ENCODE peak calls at places on chromosomes 13 and 19, in seven cellular contexts. One of them, this sample, is unnamed.

GRCh38 chr19:57192064-57192395 is 730 bp downstream of the ZNF264 start:
- DNase-seq in cardiac fibroblast: peak
- DNase-seq in CD8-positive, alpha-beta T cell: no peak
- DNase-seq in activated CD4-positive, alpha-beta memory T cell treated with anti-CD3 and anti-CD28 coated beads, Interleukin-2, amount 10 ng/mL, durations not matched to agents 7 days and 5 days: no peak
- DNase-seq in AG04449: no peak
- DNase-seq in WERI-Rb-1: no peak
- DNase-seq in activated gamma-delta T cell treated with Interleukin-2 at 50 U/mL for 16 hours: no peak
- DNase-seq in this sample: no peak

GRCh38 chr19:47330466-47330869 is 1.5 kb upstream of the C5AR2 start:
- DNase-seq in cardiac fibroblast: peak
- DNase-seq in CD8-positive, alpha-beta T cell: no peak
- DNase-seq in activated CD4-positive, alpha-beta memory T cell treated with anti-CD3 and anti-CD28 coated beads, Interleukin-2, amount 10 ng/mL, durations not matched to agents 7 days and 5 days: no peak
- DNase-seq in AG04449: no peak
- DNase-seq in WERI-Rb-1: no peak
- DNase-seq in activated gamma-delta T cell treated with Interleukin-2 at 50 U/mL for 16 hours: no peak
- DNase-seq in this sample: no peak

GRCh38 chr13:46684287-46685001 is 112.5 kb downstream of the ESD start:
- DNase-seq in cardiac fibroblast: peak
- DNase-seq in CD8-positive, alpha-beta T cell: no peak
- DNase-seq in activated CD4-positive, alpha-beta memory T cell treated with anti-CD3 and anti-CD28 coated beads, Interleukin-2, amount 10 ng/mL, durations not matched to agents 7 days and 5 days: no peak
- DNase-seq in AG04449: no peak
- DNase-seq in WERI-Rb-1: no peak
- DNase-seq in activated gamma-delta T cell treated with Interleukin-2 at 50 U/mL for 16 hours: no peak
- DNase-seq in this sample: no peak

GRCh38 chr13:51364404-51365008 is 25.0 kb downstream of the SERPINE3 start:
- DNase-seq in cardiac fibroblast: no peak
- DNase-seq in CD8-positive, alpha-beta T cell: no peak
- DNase-seq in activated CD4-positive, alpha-beta memory T cell treated with anti-CD3 and anti-CD28 coated beads, Interleukin-2, amount 10 ng/mL, durations not matched to agents 7 days and 5 days: no peak
- DNase-seq in AG04449: peak
- DNase-seq in WERI-Rb-1: no peak
- DNase-seq in activated gamma-delta T cell treated with Interleukin-2 at 50 U/mL for 16 hours: no peak
- DNase-seq in this sample: no peak

GRCh38 chr13:66312312-66313087 is 917.6 kb downstream of the PCDH9 start:
- DNase-seq in cardiac fibroblast: peak
- DNase-seq in CD8-positive, alpha-beta T cell: no peak
- DNase-seq in activated CD4-positive, alpha-beta memory T cell treated with anti-CD3 and anti-CD28 coated beads, Interleukin-2, amount 10 ng/mL, durations not matched to agents 7 days and 5 days: no peak
- DNase-seq in AG04449: peak
- DNase-seq in WERI-Rb-1: no peak
- DNase-seq in activated gamma-delta T cell treated with Interleukin-2 at 50 U/mL for 16 hours: no peak
- DNase-seq in this sample: peak

GRCh38 chr19:52689804-52690394 is 44.9 kb downstream of the ZNF611 start:
- DNase-seq in cardiac fibroblast: no peak
- DNase-seq in CD8-positive, alpha-beta T cell: peak
- DNase-seq in activated CD4-positive, alpha-beta memory T cell treated with anti-CD3 and anti-CD28 coated beads, Interleukin-2, amount 10 ng/mL, durations not matched to agents 7 days and 5 days: peak
- DNase-seq in AG04449: no peak
- DNase-seq in WERI-Rb-1: peak
- DNase-seq in activated gamma-delta T cell treated with Interleukin-2 at 50 U/mL for 16 hours: peak
- DNase-seq in this sample: no peak

GRCh38 chr19:51891193-51891747 is 3.5 kb upstream of the ZNF577 start:
- DNase-seq in cardiac fibroblast: no peak
- DNase-seq in CD8-positive, alpha-beta T cell: no peak
- DNase-seq in activated CD4-positive, alpha-beta memory T cell treated with anti-CD3 and anti-CD28 coated beads, Interleukin-2, amount 10 ng/mL, durations not matched to agents 7 days and 5 days: no peak
- DNase-seq in AG04449: no peak
- DNase-seq in WERI-Rb-1: no peak
- DNase-seq in activated gamma-delta T cell treated with Interleukin-2 at 50 U/mL for 16 hours: no peak
- DNase-seq in this sample: no peak

GRCh38 chr19:3184847-3185481 is 766 bp upstream of the NCLN start:
- DNase-seq in cardiac fibroblast: peak
- DNase-seq in CD8-positive, alpha-beta T cell: peak
- DNase-seq in activated CD4-positive, alpha-beta memory T cell treated with anti-CD3 and anti-CD28 coated beads, Interleukin-2, amount 10 ng/mL, durations not matched to agents 7 days and 5 days: peak
- DNase-seq in AG04449: no peak
- DNase-seq in WERI-Rb-1: peak
- DNase-seq in activated gamma-delta T cell treated with Interleukin-2 at 50 U/mL for 16 hours: peak
- DNase-seq in this sample: peak

GRCh38 chr13:72112216-72112615 is 245.2 kb upstream of the DACH1 start:
- DNase-seq in cardiac fibroblast: no peak
- DNase-seq in CD8-positive, alpha-beta T cell: no peak
- DNase-seq in activated CD4-positive, alpha-beta memory T cell treated with anti-CD3 and anti-CD28 coated beads, Interleukin-2, amount 10 ng/mL, durations not matched to agents 7 days and 5 days: no peak
- DNase-seq in AG04449: no peak
- DNase-seq in WERI-Rb-1: no peak
- DNase-seq in activated gamma-delta T cell treated with Interleukin-2 at 50 U/mL for 16 hours: no peak
- DNase-seq in this sample: no peak

GRCh38 chr13:102856603-102857002 is 10.8 kb downstream of the ERCC5 start:
- DNase-seq in cardiac fibroblast: peak
- DNase-seq in CD8-positive, alpha-beta T cell: no peak
- DNase-seq in activated CD4-positive, alpha-beta memory T cell treated with anti-CD3 and anti-CD28 coated beads, Interleukin-2, amount 10 ng/mL, durations not matched to agents 7 days and 5 days: no peak
- DNase-seq in AG04449: no peak
- DNase-seq in WERI-Rb-1: no peak
- DNase-seq in activated gamma-delta T cell treated with Interleukin-2 at 50 U/mL for 16 hours: no peak
- DNase-seq in this sample: no peak

GRCh38 chr19:21143846-21144245 is 2.0 kb downstream of the ZNF431 start:
- DNase-seq in cardiac fibroblast: no peak
- DNase-seq in CD8-positive, alpha-beta T cell: no peak
- DNase-seq in activated CD4-positive, alpha-beta memory T cell treated with anti-CD3 and anti-CD28 coated beads, Interleukin-2, amount 10 ng/mL, durations not matched to agents 7 days and 5 days: no peak
- DNase-seq in AG04449: no peak
- DNase-seq in WERI-Rb-1: no peak
- DNase-seq in activated gamma-delta T cell treated with Interleukin-2 at 50 U/mL for 16 hours: no peak
- DNase-seq in this sample: no peak

GRCh38 chr19:10122066-10122465 is 2.4 kb upstream of the EIF3G start:
- DNase-seq in cardiac fibroblast: peak
- DNase-seq in CD8-positive, alpha-beta T cell: no peak
- DNase-seq in activated CD4-positive, alpha-beta memory T cell treated with anti-CD3 and anti-CD28 coated beads, Interleukin-2, amount 10 ng/mL, durations not matched to agents 7 days and 5 days: no peak
- DNase-seq in AG04449: no peak
- DNase-seq in WERI-Rb-1: no peak
- DNase-seq in activated gamma-delta T cell treated with Interleukin-2 at 50 U/mL for 16 hours: no peak
- DNase-seq in this sample: no peak

GRCh38 chr13:23433171-23434153 is at the start of gene SACS:
- DNase-seq in cardiac fibroblast: peak
- DNase-seq in CD8-positive, alpha-beta T cell: no peak
- DNase-seq in activated CD4-positive, alpha-beta memory T cell treated with anti-CD3 and anti-CD28 coated beads, Interleukin-2, amount 10 ng/mL, durations not matched to agents 7 days and 5 days: no peak
- DNase-seq in AG04449: no peak
- DNase-seq in WERI-Rb-1: peak
- DNase-seq in activated gamma-delta T cell treated with Interleukin-2 at 50 U/mL for 16 hours: no peak
- DNase-seq in this sample: peak

GRCh38 chr19:10544242-10544752 is 593 bp downstream of the ATG4D start:
- DNase-seq in cardiac fibroblast: no peak
- DNase-seq in CD8-positive, alpha-beta T cell: no peak
- DNase-seq in activated CD4-positive, alpha-beta memory T cell treated with anti-CD3 and anti-CD28 coated beads, Interleukin-2, amount 10 ng/mL, durations not matched to agents 7 days and 5 days: peak
- DNase-seq in AG04449: no peak
- DNase-seq in WERI-Rb-1: peak
- DNase-seq in activated gamma-delta T cell treated with Interleukin-2 at 50 U/mL for 16 hours: no peak
- DNase-seq in this sample: no peak

GRCh38 chr19:13850910-13851753 is 25.8 kb upstream of the NANOS3 start:
- DNase-seq in cardiac fibroblast: peak
- DNase-seq in CD8-positive, alpha-beta T cell: peak
- DNase-seq in activated CD4-positive, alpha-beta memory T cell treated with anti-CD3 and anti-CD28 coated beads, Interleukin-2, amount 10 ng/mL, durations not matched to agents 7 days and 5 days: peak
- DNase-seq in AG04449: no peak
- DNase-seq in WERI-Rb-1: no peak
- DNase-seq in activated gamma-delta T cell treated with Interleukin-2 at 50 U/mL for 16 hours: peak
- DNase-seq in this sample: no peak

GRCh38 chr13:37617162-37617561 is 18.6 kb upstream of the POSTN start:
- DNase-seq in cardiac fibroblast: peak
- DNase-seq in CD8-positive, alpha-beta T cell: no peak
- DNase-seq in activated CD4-positive, alpha-beta memory T cell treated with anti-CD3 and anti-CD28 coated beads, Interleukin-2, amount 10 ng/mL, durations not matched to agents 7 days and 5 days: no peak
- DNase-seq in AG04449: peak
- DNase-seq in WERI-Rb-1: no peak
- DNase-seq in activated gamma-delta T cell treated with Interleukin-2 at 50 U/mL for 16 hours: no peak
- DNase-seq in this sample: no peak

GRCh38 chr19:7788178-7788932 is 25.3 kb downstream of the CLEC4M start:
- DNase-seq in cardiac fibroblast: no peak
- DNase-seq in CD8-positive, alpha-beta T cell: no peak
- DNase-seq in activated CD4-positive, alpha-beta memory T cell treated with anti-CD3 and anti-CD28 coated beads, Interleukin-2, amount 10 ng/mL, durations not matched to agents 7 days and 5 days: no peak
- DNase-seq in AG04449: no peak
- DNase-seq in WERI-Rb-1: no peak
- DNase-seq in activated gamma-delta T cell treated with Interleukin-2 at 50 U/mL for 16 hours: no peak
- DNase-seq in this sample: no peak

GRCh38 chr13:73835138-73835721 is 299.0 kb downstream of the KLF12 start:
- DNase-seq in cardiac fibroblast: peak
- DNase-seq in CD8-positive, alpha-beta T cell: no peak
- DNase-seq in activated CD4-positive, alpha-beta memory T cell treated with anti-CD3 and anti-CD28 coated beads, Interleukin-2, amount 10 ng/mL, durations not matched to agents 7 days and 5 days: no peak
- DNase-seq in AG04449: no peak
- DNase-seq in WERI-Rb-1: no peak
- DNase-seq in activated gamma-delta T cell treated with Interleukin-2 at 50 U/mL for 16 hours: no peak
- DNase-seq in this sample: peak

GRCh38 chr19:31283701-31284100 is 65.5 kb downstream of the TSHZ3 start:
- DNase-seq in cardiac fibroblast: no peak
- DNase-seq in CD8-positive, alpha-beta T cell: no peak
- DNase-seq in activated CD4-positive, alpha-beta memory T cell treated with anti-CD3 and anti-CD28 coated beads, Interleukin-2, amount 10 ng/mL, durations not matched to agents 7 days and 5 days: no peak
- DNase-seq in AG04449: no peak
- DNase-seq in WERI-Rb-1: no peak
- DNase-seq in activated gamma-delta T cell treated with Interleukin-2 at 50 U/mL for 16 hours: no peak
- DNase-seq in this sample: no peak

GRCh38 chr13:73939071-73939380 is 195.2 kb downstream of the KLF12 start:
- DNase-seq in cardiac fibroblast: no peak
- DNase-seq in CD8-positive, alpha-beta T cell: no peak
- DNase-seq in activated CD4-positive, alpha-beta memory T cell treated with anti-CD3 and anti-CD28 coated beads, Interleukin-2, amount 10 ng/mL, durations not matched to agents 7 days and 5 days: no peak
- DNase-seq in AG04449: no peak
- DNase-seq in WERI-Rb-1: no peak
- DNase-seq in activated gamma-delta T cell treated with Interleukin-2 at 50 U/mL for 16 hours: no peak
- DNase-seq in this sample: no peak

GRCh38 chr19:53877361-53877766 is 4.6 kb upstream of the PRKCG start:
- DNase-seq in cardiac fibroblast: peak
- DNase-seq in CD8-positive, alpha-beta T cell: peak
- DNase-seq in activated CD4-positive, alpha-beta memory T cell treated with anti-CD3 and anti-CD28 coated beads, Interleukin-2, amount 10 ng/mL, durations not matched to agents 7 days and 5 days: no peak
- DNase-seq in AG04449: no peak
- DNase-seq in WERI-Rb-1: no peak
- DNase-seq in activated gamma-delta T cell treated with Interleukin-2 at 50 U/mL for 16 hours: no peak
- DNase-seq in this sample: no peak

GRCh38 chr19:14494910-14495677 is 833 bp downstream of the GIPC1 start:
- DNase-seq in cardiac fibroblast: no peak
- DNase-seq in CD8-positive, alpha-beta T cell: no peak
- DNase-seq in activated CD4-positive, alpha-beta memory T cell treated with anti-CD3 and anti-CD28 coated beads, Interleukin-2, amount 10 ng/mL, durations not matched to agents 7 days and 5 days: no peak
- DNase-seq in AG04449: no peak
- DNase-seq in WERI-Rb-1: no peak
- DNase-seq in activated gamma-delta T cell treated with Interleukin-2 at 50 U/mL for 16 hours: no peak
- DNase-seq in this sample: no peak

GRCh38 chr19:49333426-49334288 is 1.5 kb upstream of the CD37 start:
- DNase-seq in cardiac fibroblast: no peak
- DNase-seq in CD8-positive, alpha-beta T cell: peak
- DNase-seq in activated CD4-positive, alpha-beta memory T cell treated with anti-CD3 and anti-CD28 coated beads, Interleukin-2, amount 10 ng/mL, durations not matched to agents 7 days and 5 days: peak
- DNase-seq in AG04449: no peak
- DNase-seq in WERI-Rb-1: no peak
- DNase-seq in activated gamma-delta T cell treated with Interleukin-2 at 50 U/mL for 16 hours: peak
- DNase-seq in this sample: no peak

GRCh38 chr19:39308531-39309304 is 11.9 kb downstream of the LRFN1 start:
- DNase-seq in cardiac fibroblast: peak
- DNase-seq in CD8-positive, alpha-beta T cell: no peak
- DNase-seq in activated CD4-positive, alpha-beta memory T cell treated with anti-CD3 and anti-CD28 coated beads, Interleukin-2, amount 10 ng/mL, durations not matched to agents 7 days and 5 days: no peak
- DNase-seq in AG04449: no peak
- DNase-seq in WERI-Rb-1: peak
- DNase-seq in activated gamma-delta T cell treated with Interleukin-2 at 50 U/mL for 16 hours: no peak
- DNase-seq in this sample: no peak

GRCh38 chr19:5580116-5580515 is 12.4 kb upstream of the TINCR start:
- DNase-seq in cardiac fibroblast: no peak
- DNase-seq in CD8-positive, alpha-beta T cell: no peak
- DNase-seq in activated CD4-positive, alpha-beta memory T cell treated with anti-CD3 and anti-CD28 coated beads, Interleukin-2, amount 10 ng/mL, durations not matched to agents 7 days and 5 days: no peak
- DNase-seq in AG04449: no peak
- DNase-seq in WERI-Rb-1: no peak
- DNase-seq in activated gamma-delta T cell treated with Interleukin-2 at 50 U/mL for 16 hours: no peak
- DNase-seq in this sample: peak